ENCODE peak calls at places on chromosomes 3 and 15, in four cellular contexts. One of them, this sample, is unnamed.

GRCh38 chr15:67149859-67150824 is 84.7 kb downstream of the SMAD3 start:
- DNase-seq in endothelial cell: peak; percentile 23
- DNase-seq in choroid plexus epithelial cell: peak; percentile 99
- DNase-seq in AG04450: peak; percentile 97
- DNase-seq in this sample: peak; percentile 67

GRCh38 chr3:175977968-175978752 is 1119.0 kb downstream of the NAALADL2 start:
- DNase-seq in endothelial cell: no peak
- DNase-seq in choroid plexus epithelial cell: no peak
- DNase-seq in AG04450: no peak
- DNase-seq in this sample: no peak

GRCh38 chr15:65535192-65535591 is 4.9 kb downstream of the HACD3 start:
- DNase-seq in endothelial cell: no peak
- DNase-seq in choroid plexus epithelial cell: peak; percentile 51
- DNase-seq in AG04450: no peak
- DNase-seq in this sample: no peak

GRCh38 chr15:68526269-68526668 is 52.5 kb upstream of the CORO2B start:
- DNase-seq in endothelial cell: no peak
- DNase-seq in choroid plexus epithelial cell: peak; percentile 54
- DNase-seq in AG04450: no peak
- DNase-seq in this sample: no peak

GRCh38 chr15:59522988-59523461 is 85.0 kb downstream of the FAM81A start:
- DNase-seq in endothelial cell: no peak
- DNase-seq in choroid plexus epithelial cell: no peak
- DNase-seq in AG04450: no peak
- DNase-seq in this sample: no peak

GRCh38 chr3:194740859-194741486 is 55.3 kb downstream of the FAM43A start:
- DNase-seq in endothelial cell: peak; percentile 32
- DNase-seq in choroid plexus epithelial cell: peak; percentile 67
- DNase-seq in AG04450: no peak
- DNase-seq in this sample: no peak

GRCh38 chr3:51343918-51344687 is 41.0 kb upstream of the MANF start:
- DNase-seq in endothelial cell: no peak
- DNase-seq in choroid plexus epithelial cell: peak; percentile 85
- DNase-seq in AG04450: peak; percentile 48
- DNase-seq in this sample: no peak

GRCh38 chr3:63437858-63438257 is 159.8 kb downstream of the SYNPR start:
- DNase-seq in endothelial cell: no peak
- DNase-seq in choroid plexus epithelial cell: no peak
- DNase-seq in AG04450: no peak
- DNase-seq in this sample: no peak

GRCh38 chr3:53342353-53342752 is 5.0 kb downstream of the DCP1A start:
- DNase-seq in endothelial cell: no peak
- DNase-seq in choroid plexus epithelial cell: peak; percentile 57
- DNase-seq in AG04450: no peak
- DNase-seq in this sample: peak; percentile 43

GRCh38 chr3:140023616-140024530 is 88.9 kb downstream of the CLSTN2 start:
- DNase-seq in endothelial cell: no peak
- DNase-seq in choroid plexus epithelial cell: peak; percentile 5
- DNase-seq in AG04450: no peak
- DNase-seq in this sample: peak; percentile 37

GRCh38 chr3:67460841-67461240 is 193.6 kb downstream of the SUCLG2 start:
- DNase-seq in endothelial cell: no peak
- DNase-seq in choroid plexus epithelial cell: no peak
- DNase-seq in AG04450: no peak
- DNase-seq in this sample: no peak

GRCh38 chr3:14340960-14341708 is 61.3 kb upstream of the SLC6A6 start:
- DNase-seq in endothelial cell: peak; percentile 34
- DNase-seq in choroid plexus epithelial cell: no peak
- DNase-seq in AG04450: no peak
- DNase-seq in this sample: no peak

GRCh38 chr15:31508656-31509055 is 182.0 kb downstream of the KLF13 start:
- DNase-seq in endothelial cell: no peak
- DNase-seq in choroid plexus epithelial cell: no peak
- DNase-seq in AG04450: no peak
- DNase-seq in this sample: no peak

GRCh38 chr15:51438526-51438925 is 97.1 kb downstream of the GLDN start:
- DNase-seq in endothelial cell: no peak
- DNase-seq in choroid plexus epithelial cell: no peak
- DNase-seq in AG04450: no peak
- DNase-seq in this sample: no peak

GRCh38 chr3:24336101-24336500 is 158.5 kb downstream of the THRB start:
- DNase-seq in endothelial cell: no peak
- DNase-seq in choroid plexus epithelial cell: no peak
- DNase-seq in AG04450: no peak
- DNase-seq in this sample: no peak

GRCh38 chr15:49881866-49882265 is 237.2 kb downstream of the ATP8B4 start:
- DNase-seq in endothelial cell: no peak
- DNase-seq in choroid plexus epithelial cell: no peak
- DNase-seq in AG04450: no peak
- DNase-seq in this sample: no peak

GRCh38 chr3:48826451-48826850 is 21.2 kb downstream of the PRKAR2A start:
- DNase-seq in endothelial cell: no peak
- DNase-seq in choroid plexus epithelial cell: peak; percentile 95
- DNase-seq in AG04450: peak; percentile 69
- DNase-seq in this sample: no peak

GRCh38 chr15:77632760-77633133 is at the start of gene LINGO1:
- DNase-seq in endothelial cell: no peak
- DNase-seq in choroid plexus epithelial cell: peak; percentile 13
- DNase-seq in AG04450: no peak
- DNase-seq in this sample: no peak

GRCh38 chr3:123044981-123045763 is 17.6 kb upstream of the SEMA5B start:
- DNase-seq in endothelial cell: no peak
- DNase-seq in choroid plexus epithelial cell: no peak
- DNase-seq in AG04450: no peak
- DNase-seq in this sample: no peak

GRCh38 chr3:141305436-141305835 is 62.9 kb upstream of the ZBTB38 start:
- DNase-seq in endothelial cell: no peak
- DNase-seq in choroid plexus epithelial cell: peak; percentile 96
- DNase-seq in AG04450: no peak
- DNase-seq in this sample: no peak

GRCh38 chr15:94322141-94322540 is 90.8 kb downstream of the MCTP2 start:
- DNase-seq in endothelial cell: no peak
- DNase-seq in choroid plexus epithelial cell: peak; percentile 11
- DNase-seq in AG04450: no peak
- DNase-seq in this sample: no peak

GRCh38 chr3:58776231-58776630 is 109.7 kb upstream of the FAM3D start:
- DNase-seq in endothelial cell: no peak
- DNase-seq in choroid plexus epithelial cell: no peak
- DNase-seq in AG04450: no peak
- DNase-seq in this sample: no peak
- TF ChIP-seq CTCF in endothelial cell: no peak
- TF ChIP-seq CTCF in choroid plexus epithelial cell: no peak
- TF ChIP-seq CTCF in AG04450: no peak
- TF ChIP-seq CTCF in this sample: no peak

DNA sequence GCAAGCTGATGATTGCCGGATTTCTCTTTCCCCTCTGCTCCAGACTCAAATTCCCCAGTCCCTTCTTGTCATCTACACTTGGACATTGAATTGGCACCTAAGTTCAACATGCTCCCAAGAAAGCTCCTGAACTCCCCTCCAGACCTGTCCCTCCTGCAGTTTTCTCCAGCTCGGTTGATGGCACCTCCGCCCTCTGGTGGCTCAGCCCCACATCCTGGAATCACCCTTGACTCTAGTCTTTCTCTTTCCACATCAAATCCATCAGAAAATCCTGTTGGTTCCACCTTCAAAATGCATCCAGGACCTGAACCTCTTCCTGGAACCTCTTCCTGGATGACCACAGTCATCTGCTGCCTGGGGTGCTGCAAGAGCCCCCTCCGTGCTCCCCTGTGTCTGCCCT is 60.1 kb downstream of the RASGRF1 start:
- DNase-seq in endothelial cell: no peak
- DNase-seq in choroid plexus epithelial cell: no peak
- DNase-seq in AG04450: no peak
- DNase-seq in this sample: no peak
- TF ChIP-seq CTCF in endothelial cell: no peak
- TF ChIP-seq CTCF in choroid plexus epithelial cell: peak; percentile 23
- TF ChIP-seq CTCF in AG04450: peak; percentile 12
- TF ChIP-seq CTCF in this sample: no peak

GRCh38 chr3:119463171-119464169 is at the start of gene TMEM39A:
- DNase-seq in endothelial cell: peak; percentile 98
- DNase-seq in choroid plexus epithelial cell: peak; percentile 99
- DNase-seq in AG04450: peak; percentile 96
- DNase-seq in this sample: peak; percentile 100
- TF ChIP-seq CTCF in endothelial cell: no peak
- TF ChIP-seq CTCF in choroid plexus epithelial cell: no peak
- TF ChIP-seq CTCF in AG04450: no peak
- TF ChIP-seq CTCF in this sample: peak; percentile 14

GRCh38 chr15:61871926-61872522 is 188.2 kb downstream of the VPS13C start:
- DNase-seq in endothelial cell: no peak
- DNase-seq in choroid plexus epithelial cell: peak; percentile 50
- DNase-seq in AG04450: no peak
- DNase-seq in this sample: no peak
- TF ChIP-seq CTCF in endothelial cell: peak; percentile 69
- TF ChIP-seq CTCF in choroid plexus epithelial cell: peak; percentile 59
- TF ChIP-seq CTCF in AG04450: peak; percentile 51
- TF ChIP-seq CTCF in this sample: peak; percentile 60

DNA sequence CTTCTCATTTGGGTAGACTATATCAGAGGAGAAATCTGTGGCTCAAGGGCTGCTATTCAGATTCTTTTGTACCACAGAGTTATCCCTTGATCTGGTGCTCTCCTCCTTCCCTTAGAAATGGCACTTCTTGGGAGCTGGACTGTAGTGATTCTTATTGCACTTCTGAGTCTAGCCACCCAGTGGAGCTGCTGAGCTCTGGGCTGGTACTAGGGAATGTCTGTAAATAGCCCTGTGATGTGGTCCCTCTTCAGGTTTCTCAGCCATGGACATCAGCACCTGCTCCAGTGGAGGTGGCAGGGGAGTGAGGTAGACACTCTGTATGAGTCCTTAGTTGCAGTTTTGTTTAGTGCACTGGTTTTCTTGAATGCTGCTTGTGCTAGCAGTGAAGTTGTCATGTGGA is 1292.6 kb downstream of the SI start:
- DNase-seq in endothelial cell: peak; percentile 51
- DNase-seq in choroid plexus epithelial cell: peak; percentile 1
- DNase-seq in AG04450: no peak
- DNase-seq in this sample: no peak
- TF ChIP-seq CTCF in endothelial cell: peak; percentile 23
- TF ChIP-seq CTCF in choroid plexus epithelial cell: peak; percentile 15
- TF ChIP-seq CTCF in AG04450: no peak
- TF ChIP-seq CTCF in this sample: no peak

GRCh38 chr15:62833671-62834070 is 208.9 kb upstream of the TPM1 start:
- DNase-seq in endothelial cell: no peak
- DNase-seq in choroid plexus epithelial cell: no peak
- DNase-seq in AG04450: no peak
- DNase-seq in this sample: no peak

GRCh38 chr15:62832231-62832630 is 210.3 kb upstream of the TPM1 start:
- DNase-seq in endothelial cell: no peak
- DNase-seq in choroid plexus epithelial cell: no peak
- DNase-seq in AG04450: no peak
- DNase-seq in this sample: no peak

GRCh38 chr15:62824111-62824737 is 218.3 kb upstream of the TPM1 start:
- DNase-seq in endothelial cell: no peak
- DNase-seq in choroid plexus epithelial cell: peak; percentile 80
- DNase-seq in AG04450: peak; percentile 39
- DNase-seq in this sample: no peak

DNA sequence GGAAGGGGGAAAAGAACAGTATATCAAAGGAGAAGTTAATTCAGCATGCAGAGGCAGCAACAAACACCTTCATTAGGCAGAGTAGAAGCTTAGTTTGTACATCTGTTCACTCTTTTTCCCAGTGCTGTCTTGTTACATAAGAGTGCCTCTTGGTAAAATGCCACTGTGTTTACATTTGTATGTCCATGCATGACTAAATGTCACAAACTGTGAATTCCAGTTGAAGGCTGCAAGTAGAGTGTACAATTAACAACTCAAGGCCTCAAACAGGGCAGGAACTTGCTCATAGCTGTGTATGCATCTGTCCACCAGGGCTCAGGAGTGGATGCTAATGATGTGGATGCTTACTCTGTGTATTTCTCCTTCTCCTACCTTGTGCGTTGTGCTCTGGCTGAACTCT is 214.2 kb upstream of the TPM1 start:
- DNase-seq in endothelial cell: no peak
- DNase-seq in choroid plexus epithelial cell: no peak
- DNase-seq in AG04450: no peak
- DNase-seq in this sample: no peak
- TF ChIP-seq CTCF in endothelial cell: no peak
- TF ChIP-seq CTCF in choroid plexus epithelial cell: peak; percentile 34
- TF ChIP-seq CTCF in AG04450: no peak
- TF ChIP-seq CTCF in this sample: no peak

GRCh38 chr3:106251160-106251892 is 382.5 kb upstream of the CBLB start:
- DNase-seq in endothelial cell: no peak
- DNase-seq in choroid plexus epithelial cell: no peak
- DNase-seq in AG04450: no peak
- DNase-seq in this sample: no peak
- TF ChIP-seq CTCF in endothelial cell: no peak
- TF ChIP-seq CTCF in choroid plexus epithelial cell: no peak
- TF ChIP-seq CTCF in AG04450: no peak
- TF ChIP-seq CTCF in this sample: no peak

DNA sequence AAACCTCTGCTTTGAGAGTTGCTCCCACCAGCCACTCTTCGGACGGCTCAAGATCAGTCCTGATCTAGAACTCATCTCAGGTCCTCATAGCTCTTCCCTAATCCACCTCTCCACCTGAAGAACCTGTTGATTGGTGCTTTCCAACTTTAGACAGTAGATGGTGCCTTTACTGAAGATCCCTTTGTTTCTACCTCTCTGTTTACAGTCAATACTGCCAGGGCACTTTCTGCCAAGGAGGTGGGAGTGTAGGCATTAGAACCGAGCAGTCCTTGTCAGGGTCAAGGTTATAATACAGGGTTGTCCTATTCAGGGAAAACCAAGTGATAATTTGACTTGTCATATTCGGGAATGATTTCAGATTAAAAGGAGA is 1.2 kb downstream of the CGNL1 start:
- DNase-seq in endothelial cell: no peak
- DNase-seq in choroid plexus epithelial cell: no peak
- DNase-seq in AG04450: no peak
- DNase-seq in this sample: no peak
- TF ChIP-seq CTCF in endothelial cell: no peak
- TF ChIP-seq CTCF in choroid plexus epithelial cell: no peak
- TF ChIP-seq CTCF in AG04450: no peak
- TF ChIP-seq CTCF in this sample: no peak